ENCODE peak calls at places on chromosomes 7 and 10, in six cellular contexts. One of them, this sample, is unnamed.

GRCh38 chr7:40682696-40683095 is 547.9 kb downstream of the SUGCT start:
- DNase-seq in occipital lobe: no peak
- DNase-seq in T-helper 9 cell: no peak
- DNase-seq in aorta: no peak
- DNase-seq in GM12865: no peak
- DNase-seq in tibial artery: no peak
- DNase-seq in this sample: no peak

GRCh38 chr7:155709453-155709852 is 65.0 kb downstream of the RBM33 start:
- DNase-seq in GM12865: no peak
- DNase-seq in T-helper 9 cell: no peak
- DNase-seq in aorta: no peak
- DNase-seq in occipital lobe: no peak
- DNase-seq in tibial artery: no peak
- DNase-seq in this sample: no peak

GRCh38 chr7:151000886-151001495 is 10.2 kb downstream of the NOS3 start:
- DNase-seq in tibial artery: no peak
- DNase-seq in aorta: no peak
- DNase-seq in GM12865: no peak
- DNase-seq in T-helper 9 cell: no peak
- DNase-seq in occipital lobe: no peak
- DNase-seq in this sample: no peak

GRCh38 chr10:89502556-89502955 is 32.8 kb downstream of the SLC16A12 start:
- DNase-seq in T-helper 9 cell: no peak
- DNase-seq in occipital lobe: no peak
- DNase-seq in tibial artery: no peak
- DNase-seq in GM12865: no peak
- DNase-seq in aorta: no peak
- DNase-seq in this sample: no peak

GRCh38 chr7:88042157-88042556 is 108.1 kb downstream of the ADAM22 start:
- DNase-seq in occipital lobe: no peak
- DNase-seq in T-helper 9 cell: no peak
- DNase-seq in aorta: no peak
- DNase-seq in GM12865: peak
- DNase-seq in tibial artery: no peak
- DNase-seq in this sample: no peak

GRCh38 chr7:50335795-50336754 is 31.6 kb downstream of the IKZF1 start:
- DNase-seq in aorta: no peak
- DNase-seq in tibial artery: no peak
- DNase-seq in GM12865: peak
- DNase-seq in T-helper 9 cell: peak
- DNase-seq in occipital lobe: no peak
- DNase-seq in this sample: no peak

GRCh38 chr10:76697923-76698322 is 939.7 kb downstream of the KCNMA1 start:
- DNase-seq in GM12865: no peak
- DNase-seq in occipital lobe: no peak
- DNase-seq in tibial artery: no peak
- DNase-seq in aorta: no peak
- DNase-seq in T-helper 9 cell: no peak
- DNase-seq in this sample: no peak

GRCh38 chr7:28406192-28406591 is 6.1 kb upstream of the CREB5 start:
- DNase-seq in T-helper 9 cell: no peak
- DNase-seq in aorta: no peak
- DNase-seq in GM12865: no peak
- DNase-seq in tibial artery: no peak
- DNase-seq in occipital lobe: no peak
- DNase-seq in this sample: no peak

GRCh38 chr10:24432478-24433416 is 223.8 kb downstream of the KIAA1217 start:
- DNase-seq in occipital lobe: no peak
- DNase-seq in T-helper 9 cell: no peak
- DNase-seq in aorta: no peak
- DNase-seq in GM12865: peak
- DNase-seq in tibial artery: no peak
- DNase-seq in this sample: peak

GRCh38 chr10:8183241-8183704 is 128.8 kb downstream of the GATA3 start:
- DNase-seq in tibial artery: no peak
- DNase-seq in GM12865: peak
- DNase-seq in aorta: no peak
- DNase-seq in occipital lobe: no peak
- DNase-seq in T-helper 9 cell: peak
- DNase-seq in this sample: no peak

GRCh38 chr7:128906766-128907559 is 3.5 kb downstream of the KCP start:
- DNase-seq in tibial artery: no peak
- DNase-seq in occipital lobe: no peak
- DNase-seq in T-helper 9 cell: no peak
- DNase-seq in GM12865: no peak
- DNase-seq in aorta: no peak
- DNase-seq in this sample: no peak

GRCh38 chr7:32290015-32290414 is 200.2 kb downstream of the LSM5 start:
- DNase-seq in T-helper 9 cell: no peak
- DNase-seq in tibial artery: no peak
- DNase-seq in occipital lobe: peak
- DNase-seq in aorta: peak
- DNase-seq in GM12865: no peak
- DNase-seq in this sample: no peak

GRCh38 chr10:106370751-106371150 is 793.8 kb downstream of the SORCS1 start:
- DNase-seq in T-helper 9 cell: no peak
- DNase-seq in aorta: no peak
- DNase-seq in tibial artery: no peak
- DNase-seq in GM12865: no peak
- DNase-seq in occipital lobe: no peak
- DNase-seq in this sample: no peak

This sample was measured in LoVo.